ENCODE peak calls at places on chromosome 12, in five cellular contexts. T is GM12878, B is SK-N-SH, Z is H1, K is K562. H is an unnamed sample.

GRCh38 chr12:78878866-78879265 is 14.3 kb downstream of the SYT1 start:
- DNase-seq in T (no peak), B (no peak), Z (no peak), K (no peak), H (no peak)

GRCh38 chr12:131917139-131917710 is 11.9 kb upstream of the PUS1 start:
- DNase-seq in T (no peak), B (no peak), Z (no peak), K (no peak), H (no peak)

GRCh38 chr12:65568517-65568916 is 255.8 kb upstream of the HMGA2 start:
- DNase-seq in T (no peak), B (no peak), Z (no peak), K (no peak), H (no peak)

GRCh38 chr12:63394349-63394748 is 243.3 kb upstream of the AVPR1A start:
- DNase-seq in T (no peak), B (no peak), Z (no peak), K (no peak), H (no peak)

GRCh38 chr12:14937689-14938088 is 648 bp downstream of the ERP27 start:
- DNase-seq in T (no peak), B (no peak), Z (no peak), K (no peak), H (no peak)

GRCh38 chr12:43653917-43654316 is 101.9 kb upstream of the ADAMTS20 start:
- DNase-seq in T (no peak), B (peak; percentile 28), Z (no peak), K (no peak), H (no peak)

GRCh38 chr12:13124661-13125505 is 21.4 kb upstream of the GSG1 start:
- DNase-seq in T (no peak), B (no peak), Z (no peak), K (no peak), H (no peak)

GRCh38 chr12:77190022-77190421 is 124.7 kb upstream of the E2F7 start:
- DNase-seq in T (no peak), B (no peak), Z (no peak), K (no peak), H (no peak)

GRCh38 chr12:19771858-19772257 is 332.6 kb downstream of the AEBP2 start:
- DNase-seq in T (no peak), B (no peak), Z (no peak), K (no peak), H (no peak)

GRCh38 chr12:113582521-113583218 is 111.0 kb upstream of the LHX5 start:
- DNase-seq in T (no peak), B (no peak), Z (no peak), K (peak; percentile 91), H (no peak)

DNA sequence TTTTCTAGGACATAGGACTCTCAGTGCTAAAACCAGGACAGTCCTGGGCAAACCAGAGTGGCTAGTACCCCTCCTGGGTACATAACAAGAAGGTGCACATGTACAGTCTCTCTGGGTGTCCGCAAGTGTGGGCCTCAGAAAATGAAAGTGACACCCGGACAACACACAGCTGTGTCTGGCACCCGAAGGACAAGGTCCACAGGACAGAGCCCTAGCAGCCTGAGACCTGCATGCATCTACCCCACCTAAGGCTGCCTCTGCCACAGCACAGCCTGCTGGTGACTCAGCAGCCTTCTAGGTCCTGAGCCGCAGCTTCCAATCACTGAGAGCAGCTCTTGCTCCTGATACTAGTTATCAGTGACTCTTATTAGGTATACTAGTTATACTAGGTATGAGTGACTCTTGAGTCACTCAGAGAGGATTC is 784.1 kb upstream of the TBX3 start:
- DNase-seq in T (no peak), B (no peak), Z (no peak), K (no peak), H (peak; percentile 88)
- TF ChIP-seq TAF1 in T (no peak), B (no peak), Z (no peak), K (no peak), H (peak; percentile 31)

GRCh38 chr12:6206327-6206726 is 6.1 kb downstream of the CD9 start:
- DNase-seq in T (no peak), B (no peak), Z (no peak), K (no peak), H (no peak)

GRCh38 chr12:6205761-6206160 is 5.6 kb downstream of the CD9 start:
- DNase-seq in T (no peak), B (no peak), Z (no peak), K (no peak), H (no peak)

GRCh38 chr12:6202846-6203245 is 2.6 kb downstream of the CD9 start:
- DNase-seq in T (no peak), B (no peak), Z (no peak), K (no peak), H (no peak)

GRCh38 chr12:6205144-6205539 is 4.9 kb downstream of the CD9 start:
- DNase-seq in T (no peak), B (no peak), Z (no peak), K (no peak), H (no peak)

GRCh38 chr12:6204533-6205143 is 4.4 kb downstream of the CD9 start:
- DNase-seq in T (no peak), B (no peak), Z (no peak), K (peak; percentile 25), H (no peak)
- TF ChIP-seq CTCF in T (no peak), B (no peak), Z (no peak), K (peak; percentile 53), H (peak; percentile 56)

GRCh38 chr12:120231316-120232011 is 30.6 kb upstream of the RPLP0 start:
- DNase-seq in T (no peak), B (no peak), Z (peak; percentile 84), K (peak; percentile 85), H (peak; percentile 53)
- TF ChIP-seq TAF1 in T (no peak), B (peak; percentile 49), Z (peak; percentile 41), K (peak; percentile 47), H (no peak)

DNA sequence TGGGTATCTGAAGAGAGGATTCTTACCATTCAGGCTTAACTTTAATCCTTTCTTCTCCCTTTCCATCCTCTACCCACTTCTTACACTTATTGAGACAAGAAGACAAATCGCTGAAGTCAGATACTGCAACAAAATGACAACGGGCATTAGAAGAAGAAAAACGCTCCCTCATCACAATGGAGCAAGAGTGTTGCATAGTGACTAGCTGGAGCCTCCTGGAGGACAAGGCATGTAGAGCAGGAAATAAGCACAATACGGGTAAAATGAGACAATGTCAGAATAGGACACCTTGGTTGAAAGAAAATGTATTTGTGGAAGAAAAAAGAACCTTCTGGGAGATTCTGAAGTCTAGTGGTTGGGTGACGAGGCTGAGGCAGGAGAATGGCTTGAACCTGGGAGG is 501.0 kb downstream of the RERGL start:
- DNase-seq in T (no peak), B (peak; percentile 13), Z (peak; percentile 2), K (no peak), H (peak; percentile 2)
- TF ChIP-seq CTCF in T (no peak), B (peak; percentile 47), Z (no peak), K (no peak), H (peak; percentile 31)

GRCh38 chr12:95532851-95533250 is 18.4 kb downstream of the USP44 start:
- DNase-seq in T (no peak), B (no peak), Z (no peak), K (no peak), H (peak; percentile 5)
- TF ChIP-seq TAF1 in T (no peak), B (no peak), Z (no peak), K (no peak), H (no peak)

DNA sequence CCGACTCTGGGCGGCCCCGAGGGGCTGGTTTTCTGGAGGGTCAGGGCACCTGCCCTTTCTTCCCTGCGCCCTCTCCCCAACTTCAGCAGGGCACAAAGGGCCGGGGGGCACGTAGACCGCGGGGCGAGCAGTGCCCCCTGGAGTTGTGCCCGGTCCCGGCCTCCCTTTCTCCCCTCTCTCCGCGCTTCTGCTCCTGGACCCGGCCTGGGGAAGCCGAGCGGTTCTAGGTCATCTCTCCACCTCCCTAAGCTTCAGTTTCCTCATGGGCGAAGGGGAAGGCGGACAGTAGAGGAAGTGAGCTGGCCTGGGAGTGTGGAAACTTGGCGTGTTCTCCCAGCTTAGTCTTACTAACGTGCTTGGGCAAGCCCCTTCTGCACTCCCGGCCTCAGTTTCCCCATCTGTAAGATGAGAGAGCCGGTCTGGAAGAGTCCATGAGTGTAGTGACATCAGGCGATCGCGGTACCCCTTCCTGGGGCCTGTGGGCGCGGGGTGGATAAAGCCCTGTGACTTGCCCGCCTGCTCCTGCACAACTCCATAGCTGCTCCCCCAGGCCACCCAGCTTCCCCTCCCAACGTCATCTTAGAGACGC is 158.6 kb upstream of the PARP11 start:
- DNase-seq in T (no peak), B (no peak), Z (no peak), K (no peak), H (no peak)
- TF ChIP-seq CTCF in T (no peak), B (no peak), Z (no peak), K (no peak), H (no peak)

GRCh38 chr12:9651265-9651729 is 18.2 kb upstream of the CLEC2D start:
- DNase-seq in T (no peak), B (no peak), Z (no peak), K (no peak), H (no peak)
- TF ChIP-seq TAF1 in T (peak; percentile 47), B (no peak), Z (no peak), K (no peak), H (no peak)

GRCh38 chr12:72792889-72793288 is 520.7 kb downstream of the TRHDE start:
- DNase-seq in T (no peak), B (no peak), Z (no peak), K (no peak), H (no peak)
- TF ChIP-seq CTCF in T (no peak), B (no peak), Z (no peak), K (no peak), H (no peak)